ENCODE peak calls at places on chromosomes 11 and 22, in five cellular contexts. D is cardiac muscle cell, J is foreskin fibroblast, F is GM20000, Q is thoracic aorta. I is an unnamed sample.

GRCh38 chr11:120403966-120404365 is 67.8 kb downstream of the ARHGEF12 start:
- DNase-seq in D (no peak), J (no peak), F (no peak), Q (no peak), I (no peak)

GRCh38 chr11:119482561-119483001 is 59.6 kb upstream of the THY1 start:
- DNase-seq in D (no peak), J (no peak), F (no peak), Q (no peak), I (no peak)

GRCh38 chr22:36540867-36541642 is 12.1 kb upstream of the EIF3D start:
- DNase-seq in D (no peak), J (no peak), F (no peak), Q (no peak), I (no peak)

GRCh38 chr11:8209208-8209807 is 40.5 kb upstream of the RIC3 start:
- DNase-seq in D (no peak), J (no peak), F (peak), Q (no peak), I (no peak)

GRCh38 chr11:98711011-98711410 is 309.7 kb upstream of the CNTN5 start:
- DNase-seq in D (peak), J (no peak), F (no peak), Q (no peak), I (no peak)

GRCh38 chr11:45097721-45098493 is 48.5 kb upstream of the PRDM11 start:
- DNase-seq in D (peak), J (no peak), F (no peak), Q (peak), I (no peak)

GRCh38 chr22:23068832-23069385 is 1.4 kb upstream of the GNAZ start:
- DNase-seq in D (no peak), J (no peak), F (no peak), Q (no peak), I (no peak)

GRCh38 chr11:45881708-45882368 is 3.6 kb upstream of the MAPK8IP1 start:
- DNase-seq in D (peak), J (no peak), F (no peak), Q (no peak), I (no peak)

GRCh38 chr22:27483095-27483798 is 318.3 kb downstream of the MN1 start:
- DNase-seq in D (no peak), J (no peak), F (no peak), Q (no peak), I (no peak)

GRCh38 chr11:15783619-15784018 is 572.7 kb downstream of the SOX6 start:
- DNase-seq in D (no peak), J (no peak), F (no peak), Q (no peak), I (no peak)

GRCh38 chr11:2892215-2893020 is 6.8 kb upstream of the CDKN1C start:
- DNase-seq in D (peak), J (peak), F (peak), Q (no peak), I (no peak)

GRCh38 chr22:49810363-49811013 is 17.2 kb downstream of the BRD1 start:
- DNase-seq in D (peak), J (no peak), F (no peak), Q (no peak), I (no peak)

GRCh38 chr22:27400811-27401210 is 400.7 kb downstream of the MN1 start:
- DNase-seq in D (no peak), J (no peak), F (no peak), Q (no peak), I (no peak)

GRCh38 chr11:35800970-35801953 is 138.7 kb downstream of the TRIM44 start:
- DNase-seq in D (no peak), J (no peak), F (peak), Q (no peak), I (no peak)
- TF ChIP-seq CTCF in D (no peak), J (no peak), F (no peak), Q (no peak), I (no peak)

GRCh38 chr22:28953399-28953798 is 70.0 kb downstream of the ZNRF3 start:
- DNase-seq in D (no peak), J (no peak), F (no peak), Q (no peak), I (no peak)

GRCh38 chr22:28951530-28951929 is 68.2 kb downstream of the ZNRF3 start:
- DNase-seq in D (no peak), J (no peak), F (no peak), Q (no peak), I (no peak)

GRCh38 chr22:28950567-28951411 is 67.4 kb downstream of the ZNRF3 start:
- DNase-seq in D (no peak), J (no peak), F (no peak), Q (no peak), I (no peak)

GRCh38 chr22:28952857-28953256 is 69.5 kb downstream of the ZNRF3 start:
- DNase-seq in D (no peak), J (no peak), F (no peak), Q (no peak), I (no peak)

DNA sequence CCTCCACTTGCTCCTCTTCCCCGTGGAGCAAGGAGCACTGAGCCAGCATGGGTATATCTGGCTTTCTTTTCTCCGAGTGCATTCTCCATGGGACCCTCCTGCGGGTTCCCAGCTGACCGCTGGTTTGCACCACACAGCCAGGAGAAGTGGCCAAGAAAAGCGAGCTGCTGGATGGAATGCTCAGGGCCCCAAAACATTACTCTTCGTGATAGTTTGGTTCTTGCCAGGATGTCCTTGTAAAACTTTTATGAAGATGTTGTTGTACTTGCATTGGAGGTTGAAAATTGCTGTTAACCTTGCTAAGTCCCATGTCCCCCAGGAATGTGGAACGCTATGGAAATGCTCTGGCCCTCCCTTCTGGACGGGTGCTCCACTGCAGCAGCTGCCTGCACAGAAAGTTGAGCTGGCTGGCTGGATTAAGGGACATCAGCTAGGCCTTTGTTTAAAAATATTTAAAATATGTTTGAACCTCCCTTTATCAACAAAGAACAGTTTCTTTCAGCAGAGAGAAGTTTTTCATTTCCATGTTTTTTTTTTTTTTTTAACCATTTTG is 68.7 kb downstream of the ZNRF3 start:
- DNase-seq in D (peak), J (no peak), F (no peak), Q (no peak), I (no peak)
- TF ChIP-seq CTCF in D (peak), J (peak), F (no peak), Q (no peak), I (no peak)

DNA sequence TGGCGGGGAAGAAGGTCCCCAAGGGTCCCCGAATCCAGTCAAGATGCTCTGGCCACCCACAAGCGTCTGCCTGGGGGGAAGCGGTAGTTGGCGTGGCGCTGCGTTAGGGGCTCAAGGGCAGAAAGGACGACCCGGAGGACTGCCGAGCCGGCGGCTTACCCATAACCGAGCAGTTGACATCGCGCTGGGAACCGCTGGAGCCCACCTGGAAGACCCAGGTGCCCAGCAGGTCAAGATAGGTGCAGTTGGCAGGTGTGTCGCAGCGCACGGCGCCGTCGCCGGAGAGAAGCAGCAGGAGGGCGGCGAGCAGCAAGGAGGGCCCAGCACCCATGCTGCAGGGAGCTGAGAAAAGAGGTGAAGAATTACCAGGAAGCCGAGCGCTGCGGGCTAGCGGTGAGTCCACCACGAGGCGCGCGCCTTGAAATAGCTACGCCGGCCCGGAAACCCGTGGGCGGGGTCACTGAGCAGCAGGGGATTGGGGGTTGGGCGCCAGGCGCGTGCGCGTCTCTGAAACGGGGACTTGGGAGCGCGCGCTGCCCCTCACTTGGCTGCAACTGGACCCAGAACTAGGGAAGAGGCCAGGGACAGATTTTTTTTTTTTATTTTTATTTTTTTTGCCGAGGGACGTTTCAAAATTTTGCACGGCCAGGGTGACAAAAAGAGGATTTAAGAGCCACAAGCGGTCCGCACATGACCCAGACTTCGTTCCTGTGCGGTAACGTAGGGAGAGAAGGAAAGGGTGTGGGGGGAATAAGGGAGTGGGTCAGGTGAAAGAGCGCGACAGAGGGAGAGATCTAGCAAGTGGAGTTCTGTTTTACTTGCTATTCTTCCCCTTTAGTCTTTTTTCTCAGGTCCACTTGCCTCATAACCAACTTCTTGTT is at the start of gene CTSC:
- DNase-seq in D (peak), J (peak), F (peak), Q (peak), I (peak)
- TF ChIP-seq CTCF in D (no peak), J (no peak), F (no peak), Q (no peak), I (no peak)

GRCh38 chr11:14305649-14306048 is 53.3 kb downstream of the RRAS2 start:
- DNase-seq in D (no peak), J (no peak), F (no peak), Q (no peak), I (no peak)

GRCh38 chr11:14308897-14309387 is 50.0 kb downstream of the RRAS2 start:
- DNase-seq in D (no peak), J (no peak), F (no peak), Q (no peak), I (no peak)

GRCh38 chr11:14308114-14308896 is 50.7 kb downstream of the RRAS2 start:
- DNase-seq in D (peak), J (peak), F (peak), Q (no peak), I (no peak)

GRCh38 chr11:14304601-14305000 is 54.4 kb downstream of the RRAS2 start:
- DNase-seq in D (no peak), J (no peak), F (no peak), Q (no peak), I (no peak)

GRCh38 chr11:14306481-14306880 is 52.5 kb downstream of the RRAS2 start:
- DNase-seq in D (no peak), J (no peak), F (no peak), Q (no peak), I (no peak)
- TF ChIP-seq CTCF in D (no peak), J (no peak), F (no peak), Q (no peak), I (no peak)

GRCh38 chr11:61564936-61565696 is 15.8 kb downstream of the SYT7 start:
- DNase-seq in D (no peak), J (no peak), F (no peak), Q (no peak), I (no peak)

GRCh38 chr11:61571337-61571736 is 9.5 kb downstream of the SYT7 start:
- DNase-seq in D (no peak), J (no peak), F (no peak), Q (no peak), I (no peak)

GRCh38 chr11:61571869-61572268 is 9.0 kb downstream of the SYT7 start:
- DNase-seq in D (no peak), J (no peak), F (no peak), Q (no peak), I (no peak)

GRCh38 chr11:61569701-61570100 is 11.2 kb downstream of the SYT7 start:
- DNase-seq in D (no peak), J (no peak), F (no peak), Q (no peak), I (no peak)

DNA sequence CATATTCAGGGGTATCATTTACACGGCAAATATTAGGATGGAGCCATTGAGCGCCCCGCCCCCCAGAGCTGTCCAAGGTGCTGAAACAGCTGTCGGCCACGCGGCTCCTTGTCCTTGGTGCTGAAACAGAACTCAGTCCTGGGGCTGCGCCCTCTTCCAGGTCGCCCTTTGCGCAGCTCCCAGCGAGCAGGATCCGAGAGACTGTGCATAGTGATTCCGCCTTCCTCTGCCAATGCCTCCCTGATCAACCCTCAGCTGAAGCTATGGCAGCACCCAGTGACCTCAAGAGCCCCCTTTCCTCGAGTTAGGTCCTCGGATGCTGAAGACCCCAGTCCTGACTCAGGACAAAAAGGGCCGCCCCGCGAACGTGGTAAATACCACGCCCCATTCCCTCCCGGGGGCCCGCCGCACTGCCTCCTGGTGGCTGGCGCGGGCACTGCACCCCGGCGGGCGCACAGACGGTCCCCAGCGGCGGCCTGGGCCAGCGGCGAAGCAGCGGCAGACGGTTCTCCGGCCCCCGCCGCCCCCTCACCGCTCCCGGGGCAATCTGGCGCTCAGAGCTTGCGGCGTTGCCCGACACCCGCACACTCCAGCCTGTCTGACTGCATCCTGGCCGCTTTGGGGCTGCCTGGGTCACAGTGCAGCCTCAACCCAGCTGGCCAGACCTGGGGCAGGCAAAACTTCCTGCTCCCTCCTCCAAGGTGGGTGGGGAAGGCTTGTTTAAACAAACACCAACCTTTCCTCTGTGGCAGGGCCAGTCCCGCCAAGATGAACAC is 13.4 kb downstream of the SYT7 start:
- DNase-seq in D (peak), J (peak), F (peak), Q (no peak), I (no peak)
- TF ChIP-seq CTCF in D (peak), J (peak), F (peak), Q (peak), I (peak)